ENCODE peak calls at places on chromosomes 16 and 17, in four cellular contexts. One of them, this sample, is unnamed. For H3K9me3, the result is how much of the 10 kb centered on the place peaks cover.

GRCh38 chr17:79761894-79762570 is 15.9 kb upstream of the CBX2 start:
- DNase-seq in lower lobe of right lung: peak
- DNase-seq in stomach: no peak
- DNase-seq in transverse colon: no peak
- DNase-seq in this sample: no peak

GRCh38 chr16:53131363-53132071 is 76.7 kb downstream of the CHD9 start:
- DNase-seq in stomach: peak
- DNase-seq in lower lobe of right lung: peak
- DNase-seq in transverse colon: peak
- DNase-seq in this sample: peak

GRCh38 chr17:80035937-80036714 is at the start of gene CCDC40:
- DNase-seq in transverse colon: peak
- DNase-seq in stomach: peak
- DNase-seq in lower lobe of right lung: peak
- DNase-seq in this sample: peak

GRCh38 chr17:19943026-19943425 is 34.6 kb downstream of the AKAP10 start:
- DNase-seq in stomach: no peak
- DNase-seq in transverse colon: no peak
- DNase-seq in lower lobe of right lung: no peak
- DNase-seq in this sample: no peak

GRCh38 chr17:40361925-40362695 is 2.4 kb downstream of the GJD3 start:
- DNase-seq in stomach: no peak
- DNase-seq in lower lobe of right lung: no peak
- DNase-seq in transverse colon: no peak
- DNase-seq in this sample: no peak

GRCh38 chr17:46943511-46944393 is 20.8 kb downstream of the GOSR2 start:
- DNase-seq in lower lobe of right lung: no peak
- DNase-seq in stomach: no peak
- DNase-seq in transverse colon: no peak
- DNase-seq in this sample: no peak

GRCh38 chr16:69772560-69773254 is 10.6 kb downstream of the WWP2 start:
- DNase-seq in transverse colon: no peak
- DNase-seq in lower lobe of right lung: no peak
- DNase-seq in stomach: no peak
- DNase-seq in this sample: no peak

GRCh38 chr17:82236142-82236971 is 7.5 kb downstream of the SLC16A3 start:
- DNase-seq in lower lobe of right lung: peak
- DNase-seq in stomach: peak
- DNase-seq in transverse colon: peak
- DNase-seq in this sample: peak

GRCh38 chr17:57485916-57486315 is 229.6 kb downstream of the MSI2 start:
- DNase-seq in lower lobe of right lung: no peak
- DNase-seq in transverse colon: no peak
- DNase-seq in stomach: no peak
- DNase-seq in this sample: no peak

GRCh38 chr17:76398523-76399174 is 14.2 kb downstream of the SPHK1 start:
- DNase-seq in lower lobe of right lung: no peak
- DNase-seq in transverse colon: no peak
- DNase-seq in stomach: no peak
- DNase-seq in this sample: no peak
- H3K27ac ChIP-seq in lower lobe of right lung: no peak
- H3K27ac ChIP-seq in transverse colon: no peak
- H3K27ac ChIP-seq in stomach: no peak
- H3K27ac ChIP-seq in this sample: no peak

DNA sequence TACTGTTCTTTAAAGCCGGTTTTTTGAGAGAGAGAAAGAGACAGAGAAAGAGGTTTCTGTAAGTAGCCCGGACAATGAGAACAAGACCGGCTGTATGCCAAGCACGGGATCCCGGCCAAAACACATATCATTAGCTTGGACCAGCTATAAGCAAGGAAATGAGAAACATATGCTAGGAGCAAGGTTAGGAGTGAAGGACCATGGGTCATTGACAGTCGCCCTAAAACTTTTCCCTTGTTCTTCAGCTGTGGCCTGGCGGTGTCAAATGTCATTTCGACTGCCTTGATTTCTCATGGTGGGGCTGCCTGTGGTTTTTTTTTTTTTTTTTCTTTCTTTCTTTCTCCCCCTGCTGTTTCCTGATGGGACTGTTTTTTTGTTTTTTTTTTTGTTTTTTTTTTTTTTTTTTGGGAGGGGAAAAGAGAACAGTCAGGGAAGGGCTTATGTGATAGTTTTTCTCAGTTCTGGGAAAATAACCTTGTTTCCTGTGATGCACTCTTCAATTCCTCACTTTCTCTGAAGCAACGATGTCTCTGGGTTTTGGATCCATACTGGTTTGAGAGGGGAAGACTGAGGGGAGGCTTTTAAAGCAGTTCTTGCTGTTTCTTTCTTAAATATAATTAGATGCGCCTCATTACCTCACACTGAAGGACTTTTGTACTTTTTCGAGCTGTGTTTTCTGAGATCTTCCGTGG is 124.8 kb upstream of the ZFHX3 start:
- DNase-seq in lower lobe of right lung: peak
- DNase-seq in transverse colon: peak
- DNase-seq in stomach: peak
- DNase-seq in this sample: peak
- TF ChIP-seq CTCF in lower lobe of right lung: peak
- TF ChIP-seq CTCF in transverse colon: peak
- TF ChIP-seq CTCF in stomach: no peak
- TF ChIP-seq CTCF in this sample: peak

GRCh38 chr16:11111891-11112634 is 143.9 kb downstream of the SOCS1 start:
- DNase-seq in transverse colon: no peak
- DNase-seq in stomach: no peak
- DNase-seq in lower lobe of right lung: no peak
- DNase-seq in this sample: no peak
- H3K9me3 ChIP-seq in transverse colon: under half
- H3K9me3 ChIP-seq in stomach: under half
- H3K9me3 ChIP-seq in lower lobe of right lung: under half
- H3K9me3 ChIP-seq in this sample: under half

GRCh38 chr16:27248036-27248435 is 20.5 kb downstream of the NSMCE1 start:
- DNase-seq in lower lobe of right lung: no peak
- DNase-seq in stomach: no peak
- DNase-seq in transverse colon: no peak
- DNase-seq in this sample: no peak

GRCh38 chr16:27244363-27244755 is 24.2 kb downstream of the NSMCE1 start:
- DNase-seq in transverse colon: no peak
- DNase-seq in stomach: no peak
- DNase-seq in lower lobe of right lung: peak
- DNase-seq in this sample: no peak

GRCh38 chr16:27245276-27246231 is 23.0 kb downstream of the NSMCE1 start:
- DNase-seq in transverse colon: no peak
- DNase-seq in stomach: no peak
- DNase-seq in lower lobe of right lung: peak
- DNase-seq in this sample: no peak

GRCh38 chr16:27243725-27244362 is 24.7 kb downstream of the NSMCE1 start:
- DNase-seq in lower lobe of right lung: peak
- DNase-seq in stomach: no peak
- DNase-seq in transverse colon: no peak
- DNase-seq in this sample: no peak

GRCh38 chr16:27246439-27246838 is 22.1 kb downstream of the NSMCE1 start:
- DNase-seq in stomach: no peak
- DNase-seq in transverse colon: no peak
- DNase-seq in lower lobe of right lung: no peak
- DNase-seq in this sample: no peak
- H3K27ac ChIP-seq in stomach: peak
- H3K27ac ChIP-seq in transverse colon: peak
- H3K27ac ChIP-seq in lower lobe of right lung: peak
- H3K27ac ChIP-seq in this sample: no peak

DNA sequence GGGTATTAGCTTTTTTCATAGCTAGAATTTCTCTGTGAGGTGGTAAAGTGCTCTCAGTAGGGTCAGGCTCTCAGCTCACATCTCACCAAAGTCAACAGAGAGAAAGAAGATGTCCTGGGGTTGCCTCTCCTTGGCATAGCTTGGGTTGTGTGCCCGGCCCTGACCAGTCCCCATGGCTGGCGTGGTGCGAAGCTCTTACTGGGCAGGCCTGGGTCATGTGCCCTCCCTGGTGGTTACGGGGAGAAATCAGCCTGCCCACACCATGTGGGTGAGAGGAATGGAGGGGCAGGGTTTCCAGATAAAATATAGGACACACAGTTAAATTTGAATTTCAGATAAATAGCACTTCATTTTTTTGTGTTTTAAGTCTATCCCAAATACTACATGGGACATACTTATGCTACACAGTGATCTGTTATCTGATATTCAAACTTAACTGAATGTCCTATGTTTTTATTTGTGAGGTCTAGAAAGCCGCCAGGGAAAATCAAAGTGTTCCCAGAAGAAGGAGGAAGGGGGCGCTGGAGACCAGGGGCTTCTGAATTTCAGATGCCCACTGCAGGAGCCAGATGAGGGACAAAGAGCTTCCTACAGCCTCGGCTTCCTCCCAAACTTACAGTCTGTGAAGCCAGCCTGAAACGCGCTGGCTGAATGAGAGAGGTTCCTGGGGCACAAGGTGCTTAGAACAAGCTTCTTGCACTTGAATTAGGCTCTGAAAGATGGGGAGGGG is 45.4 kb downstream of the NKD1 start:
- DNase-seq in transverse colon: no peak
- DNase-seq in lower lobe of right lung: no peak
- DNase-seq in stomach: no peak
- DNase-seq in this sample: no peak
- TF ChIP-seq CTCF in transverse colon: peak
- TF ChIP-seq CTCF in lower lobe of right lung: peak
- TF ChIP-seq CTCF in stomach: no peak
- TF ChIP-seq CTCF in this sample: no peak

GRCh38 chr16:848510-849253 is 48.1 kb upstream of the GNG13 start:
- DNase-seq in transverse colon: no peak
- DNase-seq in stomach: no peak
- DNase-seq in lower lobe of right lung: no peak
- DNase-seq in this sample: no peak
- H3K9me3 ChIP-seq in transverse colon: under half
- H3K9me3 ChIP-seq in stomach: under half
- H3K9me3 ChIP-seq in lower lobe of right lung: under half
- H3K9me3 ChIP-seq in this sample: under half

GRCh38 chr16:81493755-81494433 is 49.3 kb downstream of the CMIP start:
- DNase-seq in transverse colon: peak
- DNase-seq in stomach: peak
- DNase-seq in lower lobe of right lung: no peak
- DNase-seq in this sample: peak
- H3K27ac ChIP-seq in transverse colon: peak
- H3K27ac ChIP-seq in stomach: peak
- H3K27ac ChIP-seq in lower lobe of right lung: peak
- H3K27ac ChIP-seq in this sample: peak

GRCh38 chr16:23296994-23297393 is 5.1 kb upstream of the SCNN1B start:
- DNase-seq in transverse colon: peak
- DNase-seq in lower lobe of right lung: no peak
- DNase-seq in stomach: peak
- DNase-seq in this sample: no peak
- TF ChIP-seq CTCF in transverse colon: peak
- TF ChIP-seq CTCF in lower lobe of right lung: peak
- TF ChIP-seq CTCF in stomach: no peak
- TF ChIP-seq CTCF in this sample: no peak

GRCh38 chr17:49180998-49181635 is 29.3 kb downstream of the GNGT2 start:
- DNase-seq in transverse colon: no peak
- DNase-seq in lower lobe of right lung: no peak
- DNase-seq in stomach: no peak
- DNase-seq in this sample: no peak
- H3K9me3 ChIP-seq in transverse colon: under half
- H3K9me3 ChIP-seq in lower lobe of right lung: under half
- H3K9me3 ChIP-seq in stomach: under half
- H3K9me3 ChIP-seq in this sample: under half

This sample was measured in pancreas.